ENCODE peak calls at places on chromosomes 16 and 17, in six cellular contexts. Y is adrenal gland, V is upper lobe of left lung, K is gastrocnemius medialis, J is A549, U is HCT116. T is an unnamed sample.

GRCh38 chr17:43608313-43608712 is 53.4 kb downstream of the MEOX1 start:
- DNase-seq in U (no peak), K (no peak), Y (no peak), V (no peak), J (no peak), T (no peak)

GRCh38 chr16:10584956-10585561 is 4.7 kb upstream of the EMP2 start:
- DNase-seq in J (no peak), Y (no peak), U (no peak), K (no peak), V (no peak), T (no peak)

GRCh38 chr16:85555549-85556455 is 57.3 kb upstream of the GSE1 start:
- DNase-seq in Y (peak; percentile 59), V (peak; percentile 71), U (no peak), J (peak; percentile 42), K (no peak), T (peak; percentile 90)

GRCh38 chr17:50904522-50905459 is 38.6 kb upstream of the TOB1 start:
- DNase-seq in U (no peak), V (peak; percentile 82), K (peak; percentile 46), J (no peak), Y (no peak), T (no peak)

GRCh38 chr17:50556803-50557202 is 3.7 kb upstream of the CACNA1G start:
- DNase-seq in K (peak; percentile 33), Y (peak; percentile 48), V (no peak), J (no peak), U (no peak), T (no peak)

GRCh38 chr17:17941015-17941414 is 31.2 kb downstream of the TOM1L2 start:
- DNase-seq in J (no peak), U (no peak), Y (no peak), V (no peak), K (no peak), T (no peak)

GRCh38 chr17:29722411-29723198 is 99.9 kb upstream of the CORO6 start:
- DNase-seq in J (no peak), U (no peak), K (peak; percentile 69), Y (peak; percentile 35), V (no peak), T (peak; percentile 19)

GRCh38 chr16:19505600-19506303 is 16.1 kb downstream of the GDE1 start:
- DNase-seq in K (no peak), J (no peak), Y (no peak), U (no peak), V (no peak), T (no peak)

GRCh38 chr17:29620271-29620670 is 2.4 kb downstream of the CORO6 start:
- DNase-seq in U (peak; percentile 33), V (no peak), J (peak; percentile 55), Y (no peak), K (peak; percentile 91), T (no peak)

GRCh38 chr17:39576187-39576586 is 31.5 kb downstream of the NEUROD2 start:
- DNase-seq in Y (no peak), K (no peak), V (no peak), U (peak; percentile 6), J (peak; percentile 80), T (no peak)

GRCh38 chr17:73391331-73392265 is 79.8 kb upstream of the CDC42EP4 start:
- DNase-seq in J (no peak), Y (no peak), U (no peak), K (no peak), V (no peak), T (no peak)

GRCh38 chr16:27286446-27286845 is 17.9 kb upstream of the NSMCE1 start:
- DNase-seq in Y (no peak), K (no peak), U (no peak), V (no peak), J (peak; percentile 55), T (no peak)

GRCh38 chr17:49210158-49211029 is at the start of the genes ABI3 and GNGT2:
- DNase-seq in V (peak; percentile 58), J (no peak), Y (peak; percentile 48), K (no peak), U (no peak), T (no peak)

GRCh38 chr16:68200120-68200783 is 35.7 kb downstream of the ESRP2 start:
- DNase-seq in J (no peak), U (no peak), V (no peak), Y (no peak), K (no peak), T (no peak)

GRCh38 chr17:27746881-27747280 is 53.4 kb downstream of the NOS2 start:
- DNase-seq in Y (no peak), U (no peak), V (no peak), J (no peak), K (no peak), T (no peak)

GRCh38 chr16:46972971-46973456 is 460 bp downstream of the DNAJA2 start:
- DNase-seq in K (peak; percentile 30), U (no peak), Y (peak; percentile 59), V (peak; percentile 90), J (no peak), T (peak; percentile 54)

GRCh38 chr16:14505846-14506245 is 124.2 kb downstream of the PARN start:
- DNase-seq in K (no peak), Y (no peak), U (no peak), J (peak; percentile 60), V (no peak), T (no peak)

GRCh38 chr16:8943001-8943763 is 20.5 kb downstream of the USP7 start:
- DNase-seq in U (no peak), J (no peak), V (no peak), Y (no peak), K (no peak), T (no peak)

GRCh38 chr17:82228842-82229685 is at the start of gene SLC16A3:
- DNase-seq in V (peak; percentile 96), K (peak; percentile 43), J (no peak), U (no peak), Y (no peak), T (peak; percentile 77)
- TF ChIP-seq POLR2A in V (peak; percentile 82), K (peak; percentile 79), J (peak; percentile 93), U (peak; percentile 98), Y (peak; percentile 72), T (peak; percentile 54)

GRCh38 chr17:7552621-7553051 is 3.8 kb downstream of the TNFSF12 start:
- DNase-seq in J (no peak), K (no peak), V (no peak), U (no peak), Y (no peak), T (no peak)

GRCh38 chr17:7550359-7550758 is 1.5 kb downstream of the TNFSF12 start:
- DNase-seq in K (no peak), Y (no peak), J (no peak), V (no peak), U (no peak), T (no peak)

GRCh38 chr17:7551396-7551795 is 2.5 kb downstream of the TNFSF12 start:
- DNase-seq in Y (no peak), K (no peak), J (no peak), U (no peak), V (no peak), T (no peak)

GRCh38 chr17:7549401-7550055 is 670 bp downstream of the TNFSF12 start:
- DNase-seq in Y (no peak), U (no peak), J (no peak), V (no peak), K (no peak), T (no peak)

DNA sequence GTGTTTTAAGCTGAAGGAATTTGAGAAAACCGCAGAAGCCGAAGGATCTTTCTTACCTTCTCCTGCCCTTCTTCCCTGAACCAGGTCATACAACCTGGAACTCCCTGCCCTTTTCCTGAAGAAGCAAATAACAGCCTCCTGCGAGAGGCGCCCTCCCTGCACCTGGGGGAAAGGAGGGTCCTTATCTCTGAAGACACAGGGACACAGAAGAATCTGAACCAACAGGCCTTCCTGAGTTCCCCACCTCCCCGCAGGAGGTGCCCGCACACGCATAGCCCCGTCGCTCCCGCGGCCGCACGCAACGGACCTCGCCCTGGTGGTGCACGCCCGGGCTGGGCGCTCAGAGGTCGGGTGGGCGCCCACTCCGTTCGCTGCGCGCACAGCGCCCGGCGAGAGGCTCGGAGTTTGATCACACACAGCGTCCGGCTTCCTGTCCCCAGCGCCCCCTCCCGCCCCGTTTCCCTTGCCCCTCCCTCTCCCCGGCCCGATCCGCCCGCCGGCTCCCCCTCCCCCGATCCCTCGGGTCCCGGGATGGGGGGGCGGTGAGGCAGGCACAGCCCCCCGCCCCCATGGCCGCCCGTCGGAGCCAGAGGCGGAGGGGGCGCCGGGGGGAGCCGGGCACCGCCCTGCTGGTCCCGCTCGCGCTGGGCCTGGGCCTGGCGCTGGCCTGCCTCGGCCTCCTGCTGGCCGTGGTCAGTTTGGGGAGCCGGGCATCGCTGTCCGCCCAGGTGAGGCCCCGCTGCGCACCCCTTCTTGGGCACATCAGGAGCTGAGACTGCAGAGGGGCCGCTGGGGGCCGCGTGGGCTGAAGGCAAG is at the start of gene TNFSF12:
- DNase-seq in J (no peak), K (peak; percentile 35), V (peak; percentile 92), U (no peak), Y (peak; percentile 75), T (peak; percentile 35)
- TF ChIP-seq POLR2A in J (peak; percentile 82), K (no peak), V (peak; percentile 31), U (no peak), Y (peak; percentile 24), T (no peak)

GRCh38 chr17:1180434-1180742 is 607 bp upstream of the ABR start:
- DNase-seq in U (no peak), Y (no peak), J (no peak), V (no peak), K (no peak), T (no peak)

GRCh38 chr17:1180958-1181768 is 1.4 kb upstream of the ABR start:
- DNase-seq in V (peak; percentile 68), J (no peak), U (no peak), Y (no peak), K (no peak), T (no peak)

GRCh38 chr17:1179112-1179634 is 608 bp downstream of the ABR start:
- DNase-seq in K (no peak), U (no peak), J (no peak), Y (no peak), V (peak; percentile 91), T (no peak)

GRCh38 chr17:1181769-1182137 is 2.0 kb upstream of the ABR start:
- DNase-seq in U (no peak), J (no peak), Y (no peak), V (no peak), K (no peak), T (no peak)

GRCh38 chr17:1179635-1180433 is at the start of gene ABR:
- DNase-seq in J (peak; percentile 54), K (no peak), Y (no peak), V (peak; percentile 93), U (no peak), T (peak; percentile 19)
- TF ChIP-seq POLR2A in J (no peak), K (peak; percentile 21), Y (peak; percentile 6), V (no peak), U (no peak), T (no peak)

DNA sequence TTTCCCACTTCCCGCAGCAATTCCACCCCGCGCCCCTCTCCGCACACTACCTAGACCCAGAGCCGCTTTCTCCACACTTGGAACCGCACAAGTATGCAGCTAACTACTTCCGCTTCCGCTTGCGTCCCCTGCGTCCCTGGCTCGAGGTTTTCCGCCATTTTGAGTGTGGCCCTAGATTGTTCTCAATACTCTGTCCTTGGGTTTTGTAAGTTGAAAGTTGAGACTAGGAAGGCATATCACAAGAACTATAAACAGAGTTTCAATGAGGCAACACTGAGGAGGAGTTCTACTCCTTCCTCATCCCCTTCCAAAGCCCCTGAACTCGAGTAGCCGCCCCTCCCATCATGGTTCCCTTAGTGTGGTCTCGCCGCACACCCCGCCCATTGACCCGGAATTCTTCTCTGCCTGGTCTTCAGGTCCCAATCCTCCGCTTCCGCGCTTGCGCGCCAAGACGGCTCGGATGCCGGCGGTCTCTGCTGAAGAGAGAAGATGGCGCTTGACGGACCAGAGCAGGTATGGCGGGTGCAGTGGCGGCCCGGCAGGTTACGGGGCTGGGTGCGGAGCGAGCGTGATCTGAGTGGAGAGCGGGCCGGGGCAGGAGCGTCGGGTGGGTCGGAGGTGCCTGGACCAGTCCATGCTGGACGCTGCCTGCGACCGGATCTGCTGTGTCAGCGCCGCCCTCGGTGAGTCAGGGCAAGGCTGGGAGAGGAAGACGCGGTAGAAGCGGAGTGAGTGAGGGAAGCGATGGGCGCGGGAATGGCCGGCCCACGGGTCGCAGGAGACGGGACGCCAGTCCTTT is at the start of the genes FTSJ3 and PSMC5:
- DNase-seq in Y (peak; percentile 95), K (peak; percentile 95), V (peak; percentile 96), J (peak; percentile 97), U (peak; percentile 98), T (peak; percentile 96)
- TF ChIP-seq POLR2A in Y (peak; percentile 77), K (peak; percentile 91), V (peak; percentile 39), J (peak; percentile 94), U (peak; percentile 89), T (peak; percentile 89)

T was measured in erythroblast.